ENCODE peak calls at places on chromosomes 3 and 15, in nine cellular contexts. N is RCC 7860; M is anterior cingulate cortex; V is pons; I is amygdala; Q is GM12892; E is ACHN; B is HEK293T; G is activated naive CD8-positive, alpha-beta T cell treated with anti-CD3 and anti-CD28 coated beads, Interleukin-2, amount 50 U/mL, for 24 hours. P is an unnamed sample.
A peak's percentile ranks its signal among the peaks of the same experiment; 100 is the strongest.

GRCh38 chr15:52496776-52497470 is 31.8 kb downstream of the MYO5A start:
- DNase-seq in V (no peak), M (no peak), N (peak; percentile 58), G (peak; percentile 37), E (peak; percentile 67), B (no peak), I (no peak), Q (no peak), P (peak; percentile 70)

GRCh38 chr15:60935130-60935529 is 294.0 kb downstream of the RORA start:
- DNase-seq in M (peak; percentile 71), V (peak; percentile 60), Q (no peak), B (no peak), N (no peak), G (no peak), I (no peak), E (no peak), P (no peak)

GRCh38 chr3:122415104-122415744 is 638 bp downstream of the WDR5B start:
- DNase-seq in V (peak; percentile 52), E (peak; percentile 48), Q (peak; percentile 35), B (peak; percentile 65), N (peak; percentile 43), M (no peak), G (peak; percentile 42), I (no peak), P (peak; percentile 54)

GRCh38 chr3:12977117-12977808 is 96.0 kb downstream of the IQSEC1 start:
- DNase-seq in B (no peak), G (no peak), N (no peak), M (no peak), I (no peak), Q (no peak), E (no peak), V (no peak), P (no peak)

GRCh38 chr15:100593431-100593830 is 8.6 kb downstream of the LINS1 start:
- DNase-seq in M (no peak), N (no peak), B (no peak), V (no peak), Q (no peak), G (no peak), E (no peak), I (no peak), P (no peak)

GRCh38 chr3:28934135-28934813 is 346.6 kb upstream of the RBMS3 start:
- DNase-seq in I (no peak), G (no peak), M (no peak), Q (no peak), N (no peak), V (no peak), E (no peak), B (no peak), P (no peak)

GRCh38 chr3:46624976-46625490 is 12.7 kb downstream of the FAM240A start:
- DNase-seq in V (peak; percentile 60), E (no peak), M (no peak), B (no peak), G (no peak), N (no peak), Q (no peak), I (no peak), P (no peak)

GRCh38 chr3:111715911-111716523 is 120.9 kb upstream of the ZBED2 start:
- DNase-seq in B (peak; percentile 58), V (peak; percentile 22), G (peak; percentile 62), M (no peak), Q (no peak), I (no peak), N (peak; percentile 37), E (no peak), P (peak; percentile 72)

GRCh38 chr3:133812872-133813271 is 7.3 kb downstream of the SRPRB start:
- DNase-seq in N (no peak), V (no peak), G (no peak), E (no peak), Q (no peak), I (no peak), M (no peak), B (no peak), P (no peak)

GRCh38 chr3:294096-294495 is 97.5 kb downstream of the CHL1 start:
- DNase-seq in Q (no peak), E (no peak), G (no peak), I (no peak), N (no peak), V (no peak), B (no peak), M (no peak), P (no peak)